ENCODE peak calls at places on chromosomes 4 and X, in eight cellular contexts. One of them, this sample, is unnamed. For H3K4me1 and H3K9me3, the result is how much of the 10 kb centered on the place peaks cover.

GRCh38 chr4:174349156-174349555 is 65.4 kb downstream of the CEP44 start:
- DNase-seq in ovary: no peak
- DNase-seq in transverse colon: no peak
- DNase-seq in A549: no peak
- DNase-seq in upper lobe of left lung: no peak
- DNase-seq in stomach: no peak
- DNase-seq in breast epithelium: no peak
- DNase-seq in esophagus squamous epithelium: no peak
- DNase-seq in this sample: no peak

GRCh38 chr4:139704915-139705485 is 39.4 kb downstream of the MGST2 start:
- DNase-seq in stomach: no peak
- DNase-seq in transverse colon: no peak
- DNase-seq in esophagus squamous epithelium: no peak
- DNase-seq in upper lobe of left lung: no peak
- DNase-seq in A549: peak
- DNase-seq in breast epithelium: no peak
- DNase-seq in ovary: no peak
- DNase-seq in this sample: no peak

GRCh38 chrX:39728852-39729587 is 368.7 kb downstream of the BCOR start:
- DNase-seq in stomach: no peak
- DNase-seq in breast epithelium: no peak
- DNase-seq in upper lobe of left lung: no peak
- DNase-seq in ovary: no peak
- DNase-seq in A549: no peak
- DNase-seq in esophagus squamous epithelium: no peak
- DNase-seq in transverse colon: no peak
- DNase-seq in this sample: no peak

GRCh38 chrX:104376937-104377336 is 122.2 kb upstream of the ESX1 start:
- DNase-seq in transverse colon: no peak
- DNase-seq in breast epithelium: no peak
- DNase-seq in esophagus squamous epithelium: no peak
- DNase-seq in upper lobe of left lung: no peak
- DNase-seq in stomach: no peak
- DNase-seq in A549: no peak
- DNase-seq in ovary: no peak
- DNase-seq in this sample: no peak

GRCh38 chr4:89889289-89889688 is 5.4 kb upstream of the MMRN1 start:
- DNase-seq in upper lobe of left lung: peak
- DNase-seq in breast epithelium: no peak
- DNase-seq in A549: no peak
- DNase-seq in stomach: no peak
- DNase-seq in transverse colon: no peak
- DNase-seq in ovary: no peak
- DNase-seq in esophagus squamous epithelium: no peak
- DNase-seq in this sample: peak

GRCh38 chr4:184898793-184899192 is 73.0 kb upstream of the ACSL1 start:
- DNase-seq in ovary: no peak
- DNase-seq in breast epithelium: no peak
- DNase-seq in A549: no peak
- DNase-seq in esophagus squamous epithelium: no peak
- DNase-seq in upper lobe of left lung: no peak
- DNase-seq in stomach: no peak
- DNase-seq in transverse colon: no peak
- DNase-seq in this sample: no peak

GRCh38 chrX:110678591-110678990 is 117.0 kb downstream of the CHRDL1 start:
- DNase-seq in upper lobe of left lung: no peak
- DNase-seq in breast epithelium: no peak
- DNase-seq in A549: no peak
- DNase-seq in esophagus squamous epithelium: no peak
- DNase-seq in ovary: no peak
- DNase-seq in transverse colon: no peak
- DNase-seq in stomach: no peak
- DNase-seq in this sample: no peak

GRCh38 chr4:138595731-138596465 is 353.7 kb upstream of the SLC7A11 start:
- DNase-seq in esophagus squamous epithelium: no peak
- DNase-seq in A549: no peak
- DNase-seq in stomach: no peak
- DNase-seq in upper lobe of left lung: no peak
- DNase-seq in ovary: no peak
- DNase-seq in transverse colon: no peak
- DNase-seq in breast epithelium: no peak
- DNase-seq in this sample: peak

GRCh38 chrX:48589482-48590162 is 7.7 kb upstream of the WDR13 start:
- DNase-seq in stomach: peak
- DNase-seq in A549: no peak
- DNase-seq in upper lobe of left lung: no peak
- DNase-seq in breast epithelium: peak
- DNase-seq in esophagus squamous epithelium: no peak
- DNase-seq in ovary: no peak
- DNase-seq in transverse colon: no peak
- DNase-seq in this sample: peak

GRCh38 chrX:64205735-64206491 is 405 bp upstream of the AMER1 start:
- DNase-seq in transverse colon: peak
- DNase-seq in ovary: peak
- DNase-seq in upper lobe of left lung: peak
- DNase-seq in stomach: peak
- DNase-seq in A549: peak
- DNase-seq in esophagus squamous epithelium: peak
- DNase-seq in breast epithelium: peak
- DNase-seq in this sample: peak

GRCh38 chr4:172892300-172892699 is 276.3 kb upstream of the GALNT7 start:
- DNase-seq in ovary: no peak
- DNase-seq in A549: peak
- DNase-seq in upper lobe of left lung: no peak
- DNase-seq in esophagus squamous epithelium: no peak
- DNase-seq in stomach: no peak
- DNase-seq in transverse colon: no peak
- DNase-seq in breast epithelium: no peak
- DNase-seq in this sample: no peak

GRCh38 chrX:21757960-21758359 is at the start of gene SMPX:
- DNase-seq in upper lobe of left lung: no peak
- DNase-seq in stomach: no peak
- DNase-seq in esophagus squamous epithelium: no peak
- DNase-seq in A549: no peak
- DNase-seq in transverse colon: no peak
- DNase-seq in breast epithelium: no peak
- DNase-seq in ovary: no peak
- DNase-seq in this sample: no peak

GRCh38 chr4:150943831-150944230 is 71.3 kb downstream of the LRBA start:
- DNase-seq in breast epithelium: no peak
- DNase-seq in ovary: no peak
- DNase-seq in esophagus squamous epithelium: no peak
- DNase-seq in transverse colon: no peak
- DNase-seq in stomach: no peak
- DNase-seq in A549: no peak
- DNase-seq in upper lobe of left lung: no peak
- DNase-seq in this sample: no peak

GRCh38 chrX:21662761-21663160 is 4.6 kb upstream of the KLHL34 start:
- DNase-seq in transverse colon: no peak
- DNase-seq in breast epithelium: no peak
- DNase-seq in upper lobe of left lung: no peak
- DNase-seq in esophagus squamous epithelium: no peak
- DNase-seq in ovary: no peak
- DNase-seq in A549: no peak
- DNase-seq in stomach: no peak
- DNase-seq in this sample: no peak

GRCh38 chr4:23476514-23477090 is 413.2 kb downstream of the PPARGC1A start:
- DNase-seq in stomach: no peak
- DNase-seq in ovary: no peak
- DNase-seq in transverse colon: no peak
- DNase-seq in A549: no peak
- DNase-seq in breast epithelium: no peak
- DNase-seq in upper lobe of left lung: no peak
- DNase-seq in esophagus squamous epithelium: no peak
- DNase-seq in this sample: no peak

GRCh38 chr4:54231419-54232150 is 2.5 kb downstream of the PDGFRA start:
- DNase-seq in breast epithelium: no peak
- DNase-seq in transverse colon: no peak
- DNase-seq in esophagus squamous epithelium: no peak
- DNase-seq in ovary: peak
- DNase-seq in upper lobe of left lung: no peak
- DNase-seq in A549: no peak
- DNase-seq in stomach: no peak
- DNase-seq in this sample: no peak

GRCh38 chr4:57037982-57038604 is 59.4 kb downstream of the POLR2B start:
- DNase-seq in stomach: peak
- DNase-seq in breast epithelium: peak
- DNase-seq in ovary: peak
- DNase-seq in transverse colon: peak
- DNase-seq in upper lobe of left lung: peak
- DNase-seq in esophagus squamous epithelium: no peak
- DNase-seq in A549: peak
- DNase-seq in this sample: peak

DNA sequence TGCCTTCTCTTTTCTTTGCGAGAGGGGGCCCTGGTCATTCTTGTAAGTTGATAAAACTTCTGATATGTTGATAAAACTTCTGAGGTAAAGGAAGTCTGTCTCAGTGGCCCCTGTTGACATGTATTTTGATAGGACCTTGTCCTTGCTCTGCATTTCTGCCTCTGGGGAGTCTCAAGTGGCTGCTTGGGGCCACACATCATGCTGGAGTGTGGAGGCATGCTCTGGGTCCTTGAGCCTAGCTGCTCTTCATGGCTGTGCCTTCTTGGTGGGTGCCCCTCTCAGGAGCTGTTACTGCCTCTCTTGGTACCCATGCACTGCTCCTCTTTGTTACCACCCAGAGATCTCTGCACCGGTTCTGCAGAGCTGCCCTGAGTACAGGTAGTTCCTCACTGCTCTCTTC is 14.2 kb downstream of the NSD2 start:
- DNase-seq in upper lobe of left lung: no peak
- DNase-seq in A549: no peak
- DNase-seq in ovary: no peak
- DNase-seq in esophagus squamous epithelium: no peak
- DNase-seq in transverse colon: no peak
- DNase-seq in breast epithelium: no peak
- DNase-seq in stomach: no peak
- DNase-seq in this sample: no peak
- H3K4me1 ChIP-seq in upper lobe of left lung: under half
- H3K4me1 ChIP-seq in A549: under half
- H3K4me1 ChIP-seq in ovary: under half
- H3K4me1 ChIP-seq in esophagus squamous epithelium: under half
- H3K4me1 ChIP-seq in transverse colon: under half
- H3K4me1 ChIP-seq in breast epithelium: under half
- H3K4me1 ChIP-seq in stomach: under half
- H3K4me1 ChIP-seq in this sample: under half

DNA sequence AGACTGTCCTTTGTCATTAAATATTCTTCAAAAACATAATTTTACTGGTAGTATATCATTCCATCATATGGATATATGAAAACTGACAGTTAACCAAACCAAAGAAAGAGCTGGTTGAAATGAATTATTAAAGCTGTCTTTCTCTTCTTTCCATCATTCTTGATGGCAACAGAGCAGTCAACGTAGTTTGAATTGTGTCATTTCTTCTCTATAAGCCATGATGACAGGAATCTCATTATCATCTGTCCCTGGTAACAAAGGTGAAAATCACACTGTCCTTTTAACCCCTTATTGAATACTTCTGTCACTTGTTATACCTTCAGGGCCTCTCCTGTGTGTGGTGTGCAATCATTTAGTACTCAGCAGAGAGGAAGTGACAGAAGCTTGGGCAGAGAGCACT is 197.0 kb upstream of the SLITRK2 start:
- DNase-seq in transverse colon: no peak
- DNase-seq in upper lobe of left lung: no peak
- DNase-seq in esophagus squamous epithelium: no peak
- DNase-seq in stomach: no peak
- DNase-seq in A549: no peak
- DNase-seq in breast epithelium: no peak
- DNase-seq in ovary: no peak
- DNase-seq in this sample: no peak
- H3K9me3 ChIP-seq in transverse colon: under half
- H3K9me3 ChIP-seq in upper lobe of left lung: under half
- H3K9me3 ChIP-seq in esophagus squamous epithelium: under half
- H3K9me3 ChIP-seq in stomach: under half
- H3K9me3 ChIP-seq in A549: under half
- H3K9me3 ChIP-seq in breast epithelium: under half
- H3K9me3 ChIP-seq in ovary: under half
- H3K9me3 ChIP-seq in this sample: under half

GRCh38 chr4:39446842-39447573 is 11.7 kb downstream of the RPL9 start:
- DNase-seq in ovary: peak
- DNase-seq in breast epithelium: peak
- DNase-seq in transverse colon: peak
- DNase-seq in stomach: peak
- DNase-seq in upper lobe of left lung: peak
- DNase-seq in A549: no peak
- DNase-seq in esophagus squamous epithelium: peak
- DNase-seq in this sample: peak
- TF ChIP-seq POLR2A in ovary: no peak
- TF ChIP-seq POLR2A in breast epithelium: no peak
- TF ChIP-seq POLR2A in transverse colon: peak
- TF ChIP-seq POLR2A in stomach: no peak
- TF ChIP-seq POLR2A in upper lobe of left lung: no peak
- TF ChIP-seq POLR2A in A549: no peak
- TF ChIP-seq POLR2A in esophagus squamous epithelium: no peak
- TF ChIP-seq POLR2A in this sample: peak

GRCh38 chr4:36320130-36320902 is 38.9 kb downstream of the DTHD1 start:
- DNase-seq in upper lobe of left lung: no peak
- DNase-seq in breast epithelium: no peak
- DNase-seq in transverse colon: no peak
- DNase-seq in esophagus squamous epithelium: no peak
- DNase-seq in A549: no peak
- DNase-seq in ovary: no peak
- DNase-seq in stomach: no peak
- DNase-seq in this sample: no peak

GRCh38 chr4:36321176-36321575 is 39.8 kb downstream of the DTHD1 start:
- DNase-seq in stomach: no peak
- DNase-seq in transverse colon: no peak
- DNase-seq in breast epithelium: no peak
- DNase-seq in A549: no peak
- DNase-seq in upper lobe of left lung: no peak
- DNase-seq in esophagus squamous epithelium: no peak
- DNase-seq in ovary: no peak
- DNase-seq in this sample: no peak

GRCh38 chr4:36313687-36314086 is 32.3 kb downstream of the DTHD1 start:
- DNase-seq in ovary: no peak
- DNase-seq in transverse colon: no peak
- DNase-seq in A549: no peak
- DNase-seq in stomach: no peak
- DNase-seq in breast epithelium: no peak
- DNase-seq in upper lobe of left lung: no peak
- DNase-seq in esophagus squamous epithelium: no peak
- DNase-seq in this sample: no peak

GRCh38 chr4:36316544-36317082 is 35.2 kb downstream of the DTHD1 start:
- DNase-seq in A549: no peak
- DNase-seq in breast epithelium: no peak
- DNase-seq in stomach: no peak
- DNase-seq in ovary: no peak
- DNase-seq in upper lobe of left lung: no peak
- DNase-seq in esophagus squamous epithelium: no peak
- DNase-seq in transverse colon: no peak
- DNase-seq in this sample: no peak

DNA sequence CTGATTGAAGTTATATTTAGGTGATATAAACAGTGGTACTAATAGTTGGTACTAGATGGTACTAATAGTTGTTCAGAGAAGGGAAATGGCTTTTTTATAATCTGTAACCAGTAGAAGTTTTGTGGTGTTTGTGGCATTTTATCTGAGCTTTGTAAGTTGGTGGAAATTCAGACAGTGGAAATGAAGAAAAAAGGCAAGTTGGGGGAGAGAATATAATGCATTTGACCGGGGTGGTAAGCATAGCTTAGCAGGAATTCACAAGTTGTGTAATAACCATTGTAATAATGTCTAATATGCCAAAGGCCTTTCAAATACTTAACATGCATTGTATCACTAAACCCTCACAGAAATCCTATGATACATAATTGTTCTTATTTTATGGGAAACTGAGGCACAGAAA is 36.3 kb downstream of the DTHD1 start:
- DNase-seq in transverse colon: no peak
- DNase-seq in breast epithelium: no peak
- DNase-seq in A549: no peak
- DNase-seq in upper lobe of left lung: no peak
- DNase-seq in ovary: no peak
- DNase-seq in esophagus squamous epithelium: no peak
- DNase-seq in stomach: no peak
- DNase-seq in this sample: no peak
- H3K4me1 ChIP-seq in transverse colon: under half
- H3K4me1 ChIP-seq in breast epithelium: under half
- H3K4me1 ChIP-seq in A549: under half
- H3K4me1 ChIP-seq in upper lobe of left lung: under half
- H3K4me1 ChIP-seq in ovary: under half
- H3K4me1 ChIP-seq in esophagus squamous epithelium: under half
- H3K4me1 ChIP-seq in stomach: under half
- H3K4me1 ChIP-seq in this sample: under half

This sample was measured in body of pancreas.